ENCODE peak calls at places on chromosome 10, in four cellular contexts. V, N, T and D are unnamed samples.

GRCh38 chr10:119735451-119735850 is 9.6 kb downstream of the INPP5F start:
- DNase-seq in V (no peak), N (no peak), T (no peak), D (no peak)

GRCh38 chr10:74642901-74643585 is 183.4 kb upstream of the KAT6B start:
- DNase-seq in V (no peak), N (no peak), T (no peak), D (no peak)

GRCh38 chr10:52308251-52309031 is 5.6 kb upstream of the DKK1 start:
- DNase-seq in V (no peak), N (no peak), T (peak), D (peak)

GRCh38 chr10:63494951-63495350 is 26.2 kb upstream of the REEP3 start:
- DNase-seq in V (no peak), N (no peak), T (no peak), D (no peak)

GRCh38 chr10:125149278-125150047 is 10.9 kb downstream of the CTBP2 start:
- DNase-seq in V (no peak), N (peak), T (no peak), D (no peak)

GRCh38 chr10:69828115-69828870 is 26.6 kb downstream of the COL13A1 start:
- DNase-seq in V (no peak), N (no peak), T (no peak), D (no peak)

GRCh38 chr10:80589726-80590373 is 52.1 kb downstream of the SH2D4B start:
- DNase-seq in V (peak), N (no peak), T (no peak), D (no peak)

GRCh38 chr10:3542185-3542611 is 242.8 kb downstream of the KLF6 start:
- DNase-seq in V (no peak), N (no peak), T (no peak), D (no peak)

GRCh38 chr10:78688945-78689935 is 379.5 kb upstream of the ZMIZ1 start:
- DNase-seq in V (no peak), N (no peak), T (no peak), D (no peak)

GRCh38 chr10:88289342-88289741 is 293.8 kb downstream of the RNLS start:
- DNase-seq in V (no peak), N (no peak), T (no peak), D (no peak)

GRCh38 chr10:101840102-101840684 is 3.4 kb downstream of the KCNIP2 start:
- DNase-seq in V (no peak), N (peak), T (no peak), D (no peak)

GRCh38 chr10:71295641-71296040 is 23.4 kb upstream of the SLC29A3 start:
- DNase-seq in V (no peak), N (no peak), T (no peak), D (no peak)

GRCh38 chr10:13555884-13556529 is 27.2 kb upstream of the BEND7 start:
- DNase-seq in V (no peak), N (no peak), T (no peak), D (no peak)

GRCh38 chr10:116771101-116771705 is 28.8 kb upstream of the HSPA12A start:
- DNase-seq in V (no peak), N (no peak), T (peak), D (no peak)

GRCh38 chr10:96073722-96074121 is 30.3 kb downstream of the CCNJ start:
- DNase-seq in V (no peak), N (peak), T (no peak), D (no peak)

GRCh38 chr10:127797339-127797738 is 60.4 kb downstream of the FOXI2 start:
- DNase-seq in V (no peak), N (no peak), T (peak), D (peak)

GRCh38 chr10:17562572-17562971 is 54.6 kb downstream of the HACD1 start:
- DNase-seq in V (no peak), N (no peak), T (no peak), D (peak)

GRCh38 chr10:60964257-60965235 is 20.6 kb upstream of the RHOBTB1 start:
- DNase-seq in V (no peak), N (peak), T (peak), D (peak)

GRCh38 chr10:73625004-73625883 is 16.0 kb downstream of the MYOZ1 start:
- DNase-seq in V (no peak), N (peak), T (no peak), D (peak)

GRCh38 chr10:14507156-14507555 is 176.4 kb upstream of the FRMD4A start:
- DNase-seq in V (no peak), N (no peak), T (no peak), D (no peak)

GRCh38 chr10:78414380-78414779 is 380.7 kb downstream of the RPS24 start:
- DNase-seq in V (no peak), N (no peak), T (no peak), D (no peak)

GRCh38 chr10:80459047-80459865 is 5.1 kb downstream of the TSPAN14 start:
- DNase-seq in V (peak), N (peak), T (no peak), D (no peak)

GRCh38 chr10:113736576-113736975 is 14.9 kb upstream of the PLEKHS1 start:
- DNase-seq in V (no peak), N (no peak), T (no peak), D (no peak)

GRCh38 chr10:59847888-59848287 is 58.5 kb downstream of the CCDC6 start:
- DNase-seq in V (no peak), N (no peak), T (no peak), D (no peak)

GRCh38 chr10:124646483-124647352 is 97.5 kb downstream of the FAM53B start:
- DNase-seq in V (no peak), N (peak), T (peak), D (no peak)

GRCh38 chr10:126536148-126536547 is 134.3 kb downstream of the C10orf90 start:
- DNase-seq in V (no peak), N (no peak), T (no peak), D (no peak)

GRCh38 chr10:70759769-70760168 is 25.4 kb downstream of the TBATA start:
- DNase-seq in V (no peak), N (no peak), T (no peak), D (no peak)

GRCh38 chr10:123394382-123394781 is 240.2 kb downstream of the BUB3 start:
- DNase-seq in V (no peak), N (no peak), T (no peak), D (no peak)

GRCh38 chr10:32232378-32232777 is 114.6 kb downstream of the EPC1 start:
- DNase-seq in V (no peak), N (no peak), T (no peak), D (no peak)

GRCh38 chr10:15898046-15898445 is 37.7 kb upstream of the MINDY3 start:
- DNase-seq in V (no peak), N (peak), T (no peak), D (peak)

GRCh38 chr10:6473901-6474370 is 106.1 kb downstream of the PRKCQ start:
- DNase-seq in V (peak), N (no peak), T (no peak), D (no peak)
- TF ChIP-seq BHLHE40 in V (no peak), N (no peak), T (no peak), D (no peak)

GRCh38 chr10:104664205-104664604 is 23.1 kb downstream of the SORCS3 start:
- DNase-seq in V (no peak), N (no peak), T (peak), D (no peak)
- TF ChIP-seq FOXK2 in V (no peak), N (no peak), T (no peak), D (no peak)

GRCh38 chr10:44369851-44370250 is 15.0 kb downstream of the CXCL12 start:
- DNase-seq in V (no peak), N (no peak), T (no peak), D (no peak)

GRCh38 chr10:44372181-44372580 is 12.7 kb downstream of the CXCL12 start:
- DNase-seq in V (no peak), N (no peak), T (no peak), D (no peak)

GRCh38 chr10:44373341-44373995 is 11.4 kb downstream of the CXCL12 start:
- DNase-seq in V (no peak), N (no peak), T (no peak), D (no peak)

GRCh38 chr10:44369296-44369695 is 15.6 kb downstream of the CXCL12 start:
- DNase-seq in V (no peak), N (no peak), T (no peak), D (no peak)

DNA sequence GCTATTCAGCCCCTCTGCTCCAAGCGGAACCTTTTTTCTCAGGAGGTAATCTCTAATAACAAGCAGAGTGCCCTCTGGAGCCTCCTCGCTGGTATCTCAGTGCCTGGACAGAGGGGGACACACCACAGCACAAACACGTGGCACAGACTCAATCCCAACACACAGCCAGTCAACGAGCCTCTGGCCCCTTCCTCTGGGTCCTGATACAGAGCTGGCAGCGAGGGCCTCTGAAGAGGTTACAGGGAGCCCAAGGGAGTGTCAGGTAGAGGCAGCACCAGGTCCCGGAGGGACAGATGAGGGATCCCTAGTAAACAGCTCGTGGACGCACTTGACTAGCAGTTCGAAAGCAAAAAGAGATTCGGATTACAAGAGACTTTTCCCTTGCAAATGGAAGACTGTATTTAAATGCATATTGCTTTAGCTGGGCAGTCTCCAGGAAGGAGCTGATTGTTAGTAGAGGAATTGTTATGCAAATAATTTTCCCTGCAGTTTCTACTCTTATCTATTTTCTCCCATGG is 14.1 kb downstream of the CXCL12 start:
- DNase-seq in V (no peak), N (no peak), T (no peak), D (no peak)
- TF ChIP-seq SP1 in V (no peak), N (no peak), T (no peak), D (no peak)

GRCh38 chr10:93462371-93462770 is 19.8 kb downstream of the MYOF start:
- DNase-seq in V (no peak), N (no peak), T (no peak), D (no peak)

GRCh38 chr10:93463723-93464511 is 18.2 kb downstream of the MYOF start:
- DNase-seq in V (no peak), N (no peak), T (no peak), D (no peak)

GRCh38 chr10:93462881-93463280 is 19.3 kb downstream of the MYOF start:
- DNase-seq in V (peak), N (no peak), T (no peak), D (no peak)

GRCh38 chr10:93461124-93461806 is 20.9 kb downstream of the MYOF start:
- DNase-seq in V (no peak), N (no peak), T (no peak), D (no peak)

DNA sequence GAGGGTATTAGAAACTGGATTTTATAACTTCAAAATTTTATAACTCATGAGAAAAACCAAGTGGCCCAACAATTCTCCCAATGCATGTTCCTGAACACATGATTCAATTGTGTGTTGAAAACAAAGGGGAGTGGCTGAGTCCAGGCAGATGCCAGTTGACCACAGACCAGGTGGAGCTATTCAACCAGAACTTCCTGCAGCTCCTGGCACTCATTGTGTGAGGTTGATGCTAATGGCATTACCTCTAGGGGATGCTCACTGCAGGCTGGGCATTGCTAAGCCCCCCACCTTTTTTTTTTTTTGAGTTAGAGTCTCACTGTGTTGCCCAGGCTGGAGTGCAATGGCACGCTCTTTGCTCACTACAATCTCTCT is 20.3 kb downstream of the MYOF start:
- DNase-seq in V (no peak), N (no peak), T (no peak), D (no peak)
- TF ChIP-seq BHLHE40 in V (no peak), N (no peak), T (no peak), D (no peak)

DNA sequence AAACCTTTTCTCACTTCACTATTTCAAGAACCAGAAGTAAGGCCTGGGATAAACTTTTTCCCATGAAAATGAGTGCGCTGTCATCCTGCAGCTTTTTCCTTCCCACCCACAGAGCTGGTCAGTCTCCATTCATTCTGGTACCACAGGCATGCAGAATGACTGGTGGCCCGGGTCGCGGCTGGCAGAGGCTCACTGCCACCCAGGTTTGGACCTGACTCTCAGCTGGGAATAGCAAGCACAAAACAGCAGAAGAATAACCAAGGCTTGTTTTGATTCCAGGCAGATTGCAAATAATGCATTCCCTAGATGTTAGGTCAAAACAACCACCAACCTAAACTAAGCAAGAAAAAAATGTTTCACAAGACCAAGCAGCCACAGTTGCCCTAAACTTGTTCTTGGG is 190.5 kb upstream of the NRP1 start:
- DNase-seq in V (no peak), N (no peak), T (no peak), D (no peak)
- TF ChIP-seq FOXK2 in V (no peak), N (no peak), T (no peak), D (no peak)

GRCh38 chr10:131946880-131947279 is 34.8 kb downstream of the BNIP3 start:
- DNase-seq in V (no peak), N (no peak), T (no peak), D (no peak)
- TF ChIP-seq SP1 in V (no peak), N (no peak), T (no peak), D (no peak)

GRCh38 chr10:23200997-23201652 is 9.0 kb downstream of the PTF1A start:
- DNase-seq in V (no peak), N (no peak), T (peak), D (no peak)
- TF ChIP-seq BHLHE40 in V (no peak), N (no peak), T (no peak), D (no peak)

DNA sequence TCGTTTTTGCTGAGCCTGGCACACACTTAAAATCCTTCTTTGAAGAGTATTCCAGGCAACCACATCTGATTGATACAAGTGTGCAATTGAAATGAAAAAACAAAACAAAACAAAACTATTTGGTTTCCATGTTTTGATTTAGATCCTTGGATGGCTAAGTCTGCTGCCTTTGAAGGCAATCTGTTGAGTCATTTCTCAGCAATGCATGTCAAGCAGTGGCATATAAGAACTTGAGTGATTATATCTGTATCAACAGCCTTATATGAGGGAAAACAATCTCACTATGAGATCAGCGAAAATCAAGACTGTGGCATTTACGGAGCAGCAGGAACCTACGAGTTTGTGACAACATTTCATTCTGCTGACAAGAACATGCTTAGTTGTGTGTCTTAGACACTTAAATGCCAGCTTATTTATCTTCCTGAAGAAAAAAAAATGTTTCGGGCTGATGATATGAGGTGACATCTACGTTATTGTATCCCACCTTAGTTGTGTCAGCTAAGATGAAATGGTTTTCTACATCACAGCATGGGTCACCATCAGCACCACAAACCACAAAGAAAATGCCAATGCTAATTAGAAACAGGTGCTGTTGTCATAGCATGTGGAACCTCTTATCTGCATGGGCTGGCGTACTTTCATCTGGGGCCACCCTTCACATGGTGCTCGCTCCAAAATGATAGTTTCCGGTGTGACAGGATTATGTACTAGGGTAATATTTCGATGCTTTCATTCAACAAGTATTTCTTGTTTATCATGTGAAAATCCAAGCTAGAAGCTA is 1085.5 kb downstream of the SORCS1 start:
- DNase-seq in V (no peak), N (no peak), T (no peak), D (no peak)
- TF ChIP-seq FOXK2 in V (no peak), N (no peak), T (no peak), D (no peak)

GRCh38 chr10:84987039-84987438 is 658.6 kb downstream of the CCSER2 start:
- DNase-seq in V (no peak), N (no peak), T (no peak), D (no peak)

GRCh38 chr10:84993251-84994035 is 665.1 kb downstream of the CCSER2 start:
- DNase-seq in V (no peak), N (no peak), T (no peak), D (no peak)

GRCh38 chr10:84988011-84988410 is 659.6 kb downstream of the CCSER2 start:
- DNase-seq in V (no peak), N (no peak), T (no peak), D (no peak)
- TF ChIP-seq SP1 in V (no peak), N (no peak), T (no peak), D (no peak)